ENCODE peak calls at places on chromosomes 13 and 19, in four cellular contexts. One of them, this sample, is unnamed.

GRCh38 chr19:45507864-45508680 is 793 bp downstream of the VASP start:
- DNase-seq in PC-9: peak
- DNase-seq in GM23248: peak
- DNase-seq in PC-3: no peak
- DNase-seq in this sample: no peak

GRCh38 chr19:55678121-55678671 is 3.2 kb downstream of the EPN1 start:
- DNase-seq in PC-9: no peak
- DNase-seq in GM23248: no peak
- DNase-seq in PC-3: no peak
- DNase-seq in this sample: no peak

GRCh38 chr13:94552095-94552494 is 43.9 kb downstream of the TGDS start:
- DNase-seq in PC-9: no peak
- DNase-seq in GM23248: no peak
- DNase-seq in PC-3: no peak
- DNase-seq in this sample: no peak

GRCh38 chr19:42176649-42176989 is 40.9 kb downstream of the DEDD2 start:
- DNase-seq in PC-9: no peak
- DNase-seq in GM23248: peak
- DNase-seq in PC-3: no peak
- DNase-seq in this sample: no peak

GRCh38 chr19:8089664-8090601 is 37.4 kb downstream of the CCL25 start:
- DNase-seq in PC-9: no peak
- DNase-seq in GM23248: no peak
- DNase-seq in PC-3: no peak
- DNase-seq in this sample: no peak

GRCh38 chr13:114124921-114125320 is 7.5 kb downstream of the RASA3 start:
- DNase-seq in PC-9: no peak
- DNase-seq in GM23248: peak
- DNase-seq in PC-3: peak
- DNase-seq in this sample: no peak

GRCh38 chr13:46812398-46812797 is 15.4 kb upstream of the ESD start:
- DNase-seq in PC-9: no peak
- DNase-seq in GM23248: peak
- DNase-seq in PC-3: no peak
- DNase-seq in this sample: no peak

GRCh38 chr13:104204177-104204576 is 1138.0 kb upstream of the SLC10A2 start:
- DNase-seq in PC-9: no peak
- DNase-seq in GM23248: no peak
- DNase-seq in PC-3: no peak
- DNase-seq in this sample: no peak

GRCh38 chr13:28412981-28413380 is 81.9 kb downstream of the FLT1 start:
- DNase-seq in PC-9: no peak
- DNase-seq in GM23248: no peak
- DNase-seq in PC-3: no peak
- DNase-seq in this sample: no peak

GRCh38 chr19:49802836-49803528 is 10.1 kb downstream of the FUZ start:
- DNase-seq in PC-9: no peak
- DNase-seq in GM23248: no peak
- DNase-seq in PC-3: no peak
- DNase-seq in this sample: no peak

GRCh38 chr19:17718988-17719711 is at the start of gene MAP1S:
- DNase-seq in PC-9: peak
- DNase-seq in GM23248: peak
- DNase-seq in PC-3: peak
- DNase-seq in this sample: no peak

GRCh38 chr19:17357078-17357666 is 19.8 kb downstream of the GTPBP3 start:
- DNase-seq in PC-9: no peak
- DNase-seq in GM23248: no peak
- DNase-seq in PC-3: no peak
- DNase-seq in this sample: no peak

GRCh38 chr13:30113983-30114491 is 193.3 kb downstream of the KATNAL1 start:
- DNase-seq in PC-9: no peak
- DNase-seq in GM23248: peak
- DNase-seq in PC-3: no peak
- DNase-seq in this sample: no peak

GRCh38 chr19:34325961-34326360 is 39.0 kb upstream of the GPI start:
- DNase-seq in PC-9: no peak
- DNase-seq in GM23248: no peak
- DNase-seq in PC-3: no peak
- DNase-seq in this sample: no peak

GRCh38 chr13:35789335-35790166 is 313.1 kb upstream of the MAB21L1 start:
- DNase-seq in PC-9: no peak
- DNase-seq in GM23248: peak
- DNase-seq in PC-3: peak
- DNase-seq in this sample: no peak

GRCh38 chr13:23741879-23742510 is 147.2 kb downstream of the MIPEP start:
- DNase-seq in PC-9: no peak
- DNase-seq in GM23248: peak
- DNase-seq in PC-3: peak
- DNase-seq in this sample: no peak

GRCh38 chr13:25179011-25179410 is 6.9 kb upstream of the AMER2 start:
- DNase-seq in PC-9: no peak
- DNase-seq in GM23248: no peak
- DNase-seq in PC-3: no peak
- DNase-seq in this sample: no peak

GRCh38 chr13:114285166-114285808 is 3.9 kb downstream of the UPF3A start:
- DNase-seq in PC-9: no peak
- DNase-seq in GM23248: peak
- DNase-seq in PC-3: peak
- DNase-seq in this sample: no peak

GRCh38 chr13:76516013-76516412 is 370.2 kb downstream of the KCTD12 start:
- DNase-seq in PC-9: no peak
- DNase-seq in GM23248: peak
- DNase-seq in PC-3: peak
- DNase-seq in this sample: no peak

GRCh38 chr19:19628499-19629134 is 597 bp upstream of the LPAR2 start:
- DNase-seq in PC-9: peak
- DNase-seq in GM23248: peak
- DNase-seq in PC-3: peak
- DNase-seq in this sample: peak

GRCh38 chr13:33090755-33091454 is 74.7 kb downstream of the KL start:
- DNase-seq in PC-9: no peak
- DNase-seq in GM23248: no peak
- DNase-seq in PC-3: no peak
- DNase-seq in this sample: no peak

GRCh38 chr13:80680786-80681366 is 339.9 kb upstream of the SPRY2 start:
- DNase-seq in PC-9: no peak
- DNase-seq in GM23248: no peak
- DNase-seq in PC-3: no peak
- DNase-seq in this sample: no peak

GRCh38 chr13:110419391-110419791 is 112.3 kb downstream of the COL4A2 start:
- DNase-seq in PC-9: peak
- DNase-seq in GM23248: no peak
- DNase-seq in PC-3: no peak
- DNase-seq in this sample: no peak

GRCh38 chr13:46613409-46614049 is 60.6 kb downstream of the LRCH1 start:
- DNase-seq in PC-9: no peak
- DNase-seq in GM23248: no peak
- DNase-seq in PC-3: no peak
- DNase-seq in this sample: no peak

GRCh38 chr19:44303976-44304568 is 753 bp downstream of the ZNF235 start:
- DNase-seq in PC-9: peak
- DNase-seq in GM23248: peak
- DNase-seq in PC-3: peak
- DNase-seq in this sample: no peak

GRCh38 chr13:42369071-42369795 is 97.3 kb downstream of the AKAP11 start:
- DNase-seq in PC-9: no peak
- DNase-seq in GM23248: no peak
- DNase-seq in PC-3: no peak
- DNase-seq in this sample: no peak

GRCh38 chr19:39166571-39167391 is 30.0 kb upstream of the NCCRP1 start:
- DNase-seq in PC-9: peak
- DNase-seq in GM23248: no peak
- DNase-seq in PC-3: peak
- DNase-seq in this sample: no peak

GRCh38 chr13:73138276-73138950 is 79.6 kb downstream of the KLF5 start:
- DNase-seq in PC-9: peak
- DNase-seq in GM23248: peak
- DNase-seq in PC-3: peak
- DNase-seq in this sample: no peak

GRCh38 chr19:55251296-55252081 is 7.3 kb downstream of the PPP6R1 start:
- DNase-seq in PC-9: peak
- DNase-seq in GM23248: peak
- DNase-seq in PC-3: peak
- DNase-seq in this sample: no peak

GRCh38 chr19:49142866-49143335 is 12.3 kb downstream of the HRC start:
- DNase-seq in PC-9: peak
- DNase-seq in GM23248: peak
- DNase-seq in PC-3: peak
- DNase-seq in this sample: no peak

GRCh38 chr19:28815257-28815656 is 397.7 kb downstream of the UQCRFS1 start:
- DNase-seq in PC-9: no peak
- DNase-seq in GM23248: no peak
- DNase-seq in PC-3: no peak
- DNase-seq in this sample: no peak

GRCh38 chr13:52127783-52128702 is 830 bp downstream of the NEK5 start:
- DNase-seq in PC-9: peak
- DNase-seq in GM23248: peak
- DNase-seq in PC-3: peak
- DNase-seq in this sample: no peak

GRCh38 chr19:28727133-28727834 is 485.7 kb downstream of the UQCRFS1 start:
- DNase-seq in PC-9: no peak
- DNase-seq in GM23248: peak
- DNase-seq in PC-3: no peak
- DNase-seq in this sample: no peak

GRCh38 chr13:106117640-106118039 is 417.8 kb downstream of the EFNB2 start:
- DNase-seq in PC-9: no peak
- DNase-seq in GM23248: no peak
- DNase-seq in PC-3: no peak
- DNase-seq in this sample: no peak

GRCh38 chr19:37981785-37982475 is 74.9 kb downstream of the SIPA1L3 start:
- DNase-seq in PC-9: peak
- DNase-seq in GM23248: no peak
- DNase-seq in PC-3: no peak
- DNase-seq in this sample: no peak

GRCh38 chr13:114230575-114230974 is 4.1 kb upstream of the CDC16 start:
- DNase-seq in PC-9: no peak
- DNase-seq in GM23248: no peak
- DNase-seq in PC-3: no peak
- DNase-seq in this sample: no peak

GRCh38 chr19:8087876-8088275 is 35.3 kb downstream of the CCL25 start:
- DNase-seq in PC-9: no peak
- DNase-seq in GM23248: no peak
- DNase-seq in PC-3: no peak
- DNase-seq in this sample: no peak

GRCh38 chr19:32227561-32228165 is 117.7 kb upstream of the ZNF507 start:
- DNase-seq in PC-9: no peak
- DNase-seq in GM23248: no peak
- DNase-seq in PC-3: no peak
- DNase-seq in this sample: no peak

GRCh38 chr19:32223106-32223505 is 122.3 kb upstream of the ZNF507 start:
- DNase-seq in PC-9: no peak
- DNase-seq in GM23248: no peak
- DNase-seq in PC-3: no peak
- DNase-seq in this sample: no peak

GRCh38 chr19:32223595-32224370 is 121.6 kb upstream of the ZNF507 start:
- DNase-seq in PC-9: no peak
- DNase-seq in GM23248: no peak
- DNase-seq in PC-3: no peak
- DNase-seq in this sample: no peak

GRCh38 chr19:32222594-32222993 is 122.8 kb upstream of the ZNF507 start:
- DNase-seq in PC-9: no peak
- DNase-seq in GM23248: no peak
- DNase-seq in PC-3: no peak
- DNase-seq in this sample: no peak

GRCh38 chr19:32224371-32225244 is 120.8 kb upstream of the ZNF507 start:
- DNase-seq in PC-9: peak
- DNase-seq in GM23248: peak
- DNase-seq in PC-3: peak
- DNase-seq in this sample: no peak
- TF ChIP-seq EZH2 in PC-9: no peak
- TF ChIP-seq EZH2 in GM23248: no peak
- TF ChIP-seq EZH2 in PC-3: no peak
- TF ChIP-seq EZH2 in this sample: peak

GRCh38 chr19:9935409-9936062 is 779 bp downstream of the OLFM2 start:
- DNase-seq in PC-9: no peak
- DNase-seq in GM23248: no peak
- DNase-seq in PC-3: no peak
- DNase-seq in this sample: no peak
- TF ChIP-seq EZH2 in PC-9: no peak
- TF ChIP-seq EZH2 in GM23248: no peak
- TF ChIP-seq EZH2 in PC-3: no peak
- TF ChIP-seq EZH2 in this sample: peak

DNA sequence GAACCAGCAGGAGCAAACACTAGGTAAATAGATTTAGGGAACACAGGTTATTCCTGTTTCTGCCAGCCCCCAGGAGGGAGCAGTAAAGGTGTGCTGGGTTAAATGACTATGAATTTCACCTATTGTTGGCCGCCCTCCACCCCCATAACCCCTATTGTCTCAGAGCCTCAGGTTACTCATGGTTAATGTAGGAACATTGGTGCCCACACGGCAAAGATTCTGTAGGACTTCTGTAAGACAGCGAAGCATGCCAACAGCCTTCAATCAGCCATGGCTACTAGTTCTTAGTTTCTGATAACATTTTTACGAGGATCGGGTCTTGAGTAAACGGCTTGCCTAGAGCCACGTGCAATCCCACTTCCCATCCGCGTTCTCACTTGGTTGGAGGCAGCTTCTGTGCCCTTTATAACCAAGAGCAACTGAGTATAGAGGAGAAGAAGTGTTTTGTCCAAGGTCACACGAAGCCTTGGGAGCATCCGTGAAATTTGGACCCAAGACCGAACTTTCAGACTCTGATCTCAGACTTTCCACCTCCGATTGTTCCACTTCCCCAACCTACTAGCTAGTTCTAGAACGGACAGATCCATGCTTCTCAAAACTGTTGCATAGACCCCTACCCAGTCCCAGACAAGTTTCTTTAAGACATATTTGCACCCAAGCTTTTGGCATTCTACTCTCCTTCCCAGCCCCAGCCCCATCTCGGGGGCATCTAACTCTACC is 5.1 kb upstream of the CACNG8 start:
- DNase-seq in PC-9: no peak
- DNase-seq in GM23248: no peak
- DNase-seq in PC-3: peak
- DNase-seq in this sample: no peak
- TF ChIP-seq EZH2 in PC-9: no peak
- TF ChIP-seq EZH2 in GM23248: no peak
- TF ChIP-seq EZH2 in PC-3: peak
- TF ChIP-seq EZH2 in this sample: no peak

DNA sequence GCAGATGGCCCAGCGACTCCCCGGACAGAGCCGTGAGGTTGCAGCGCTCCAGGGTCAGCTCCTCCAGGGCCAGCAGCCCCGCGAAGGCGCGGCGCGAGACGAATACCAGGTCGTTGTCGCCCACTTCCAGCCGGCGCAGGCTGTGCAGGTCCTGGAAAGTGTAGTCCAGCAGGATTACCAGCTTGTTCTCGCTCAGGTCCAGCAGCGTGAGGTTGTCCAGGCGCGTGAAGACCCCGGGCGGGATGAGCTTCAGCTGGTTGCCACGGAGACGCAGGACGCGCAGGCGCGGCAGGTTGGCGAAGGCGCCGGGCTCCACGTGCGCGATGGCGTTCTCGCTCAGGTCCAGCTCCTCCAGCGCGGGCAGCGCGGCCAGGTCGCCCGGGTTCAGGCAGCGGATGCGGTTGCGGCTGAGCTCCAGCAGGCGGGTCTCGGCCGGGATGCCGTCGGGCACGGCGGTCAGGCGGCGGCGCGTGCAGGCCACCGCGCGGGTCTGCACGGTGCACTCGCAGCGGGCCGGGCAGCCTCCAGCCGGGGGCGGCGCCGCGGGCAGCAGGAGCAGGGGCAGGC is 9.3 kb upstream of the PEAK3 start:
- DNase-seq in PC-9: no peak
- DNase-seq in GM23248: peak
- DNase-seq in PC-3: no peak
- DNase-seq in this sample: no peak
- TF ChIP-seq EZH2 in PC-9: no peak
- TF ChIP-seq EZH2 in GM23248: no peak
- TF ChIP-seq EZH2 in PC-3: no peak
- TF ChIP-seq EZH2 in this sample: peak

This sample was measured in keratinocyte.